ENCODE peak calls at places on chromosome 19, in four cellular contexts. I is HepG2, R is K562, U is GM12878. W is an unnamed sample.

GRCh38 chr19:49497047-49497789 is 984 bp downstream of the RPS11 start:
- DNase-seq in R (peak; percentile 89), I (no peak), U (no peak), W (no peak)

GRCh38 chr19:48466571-48467325 is 2.4 kb upstream of the CYTH2 start:
- DNase-seq in R (no peak), I (no peak), U (no peak), W (no peak)

GRCh38 chr19:1364070-1364719 is 19.5 kb upstream of the NDUFS7 start:
- DNase-seq in U (no peak), I (no peak), R (no peak), W (no peak)

GRCh38 chr19:56136362-56136761 is 4.7 kb upstream of the ZNF444 start:
- DNase-seq in R (no peak), U (no peak), I (peak; percentile 56), W (no peak)

GRCh38 chr19:15418112-15418587 is 638 bp downstream of the AKAP8L start:
- DNase-seq in U (no peak), R (peak; percentile 43), I (no peak), W (no peak)

GRCh38 chr19:53311044-53311443 is 22.5 kb upstream of the ZNF845 start:
- DNase-seq in R (no peak), U (no peak), I (no peak), W (no peak)

GRCh38 chr19:54457773-54458647 is 5.6 kb downstream of the LENG9 start:
- DNase-seq in R (no peak), I (no peak), U (no peak), W (no peak)

GRCh38 chr19:13018037-13018914 is 23.0 kb downstream of the NFIX start:
- DNase-seq in U (no peak), R (peak; percentile 50), I (no peak), W (no peak)

GRCh38 chr19:14459703-14460102 is 15.5 kb downstream of the PTGER1 start:
- DNase-seq in R (no peak), I (no peak), U (no peak), W (no peak)

GRCh38 chr19:58582985-58583384 is 9.8 kb upstream of the MZF1 start:
- DNase-seq in R (no peak), I (no peak), U (no peak), W (no peak)

GRCh38 chr19:48635263-48635965 is 1.8 kb downstream of the DBP start:
- DNase-seq in U (no peak), R (peak; percentile 80), I (no peak), W (peak; percentile 84)

GRCh38 chr19:12521996-12522395 is 29.3 kb downstream of the ZNF564 start:
- DNase-seq in I (peak; percentile 18), U (no peak), R (peak; percentile 69), W (peak; percentile 51)

GRCh38 chr19:42185281-42185680 is 32.2 kb downstream of the DEDD2 start:
- DNase-seq in I (no peak), U (no peak), R (no peak), W (no peak)

GRCh38 chr19:41023193-41023592 is 32.1 kb downstream of the CYP2B6 start:
- DNase-seq in I (no peak), R (peak; percentile 8), U (no peak), W (no peak)

GRCh38 chr19:15114153-15114540 is 6.9 kb downstream of the SYDE1 start:
- DNase-seq in R (no peak), I (no peak), U (no peak), W (no peak)

GRCh38 chr19:9329999-9330398 is 6.0 kb downstream of the ZNF559 start:
- DNase-seq in U (no peak), I (no peak), R (no peak), W (no peak)

GRCh38 chr19:38049105-38049649 is 142.2 kb downstream of the SIPA1L3 start:
- DNase-seq in R (no peak), I (no peak), U (peak; percentile 93), W (no peak)

GRCh38 chr19:14381689-14382474 is 638 bp downstream of the ADGRE5 start:
- DNase-seq in I (no peak), U (no peak), R (peak; percentile 89), W (no peak)

GRCh38 chr19:6503407-6504201 is 1.5 kb upstream of the TUBB4A start:
- DNase-seq in R (peak; percentile 46), U (no peak), I (no peak), W (no peak)

GRCh38 chr19:49327878-49328544 is 3.0 kb upstream of the SLC6A16 start:
- DNase-seq in I (peak; percentile 21), R (peak; percentile 64), U (no peak), W (no peak)

GRCh38 chr19:45646345-45646698 is 7.1 kb upstream of the EML2 start:
- DNase-seq in I (no peak), R (no peak), U (no peak), W (no peak)

GRCh38 chr19:14062558-14062855 is 631 bp upstream of the PALM3 start:
- DNase-seq in I (no peak), R (no peak), U (no peak), W (no peak)

GRCh38 chr19:35712529-35712909 is 5.3 kb upstream of the KMT2B start:
- DNase-seq in I (no peak), U (no peak), R (no peak), W (no peak)
- TF ChIP-seq BRCA1 in I (no peak), U (no peak), R (no peak), W (no peak)

GRCh38 chr19:52200044-52200443 is 10.2 kb downstream of the PPP2R1A start:
- DNase-seq in R (no peak), U (no peak), I (no peak), W (no peak)
- TF ChIP-seq BRCA1 in R (no peak), U (no peak), I (no peak), W (no peak)

DNA sequence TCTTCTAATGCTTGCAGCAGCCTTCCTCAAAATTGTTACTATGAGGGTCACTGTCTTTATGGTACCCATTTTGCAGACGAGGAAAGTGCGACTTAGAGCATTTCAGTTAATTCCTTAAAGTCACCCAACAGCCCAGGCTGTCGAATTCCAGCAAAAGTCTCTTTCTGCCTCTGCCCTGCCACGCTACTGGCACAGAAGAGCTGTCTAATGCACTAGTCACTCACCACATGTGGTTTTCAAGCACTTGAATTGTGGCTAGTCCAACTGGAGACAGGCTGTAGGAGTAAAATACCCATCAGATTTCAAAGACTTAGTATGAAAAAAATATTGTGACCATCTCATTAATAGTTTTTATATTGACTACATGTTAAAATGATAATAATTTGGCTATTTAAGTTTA is 1.7 kb downstream of the FPR1 start:
- DNase-seq in I (no peak), U (no peak), R (no peak), W (no peak)
- TF ChIP-seq BRCA1 in I (no peak), U (no peak), R (no peak), W (no peak)

GRCh38 chr19:18849838-18850400 is 18.2 kb downstream of the UPF1 start:
- DNase-seq in U (no peak), I (no peak), R (no peak), W (no peak)
- TF ChIP-seq BRCA1 in U (no peak), I (no peak), R (no peak), W (no peak)

DNA sequence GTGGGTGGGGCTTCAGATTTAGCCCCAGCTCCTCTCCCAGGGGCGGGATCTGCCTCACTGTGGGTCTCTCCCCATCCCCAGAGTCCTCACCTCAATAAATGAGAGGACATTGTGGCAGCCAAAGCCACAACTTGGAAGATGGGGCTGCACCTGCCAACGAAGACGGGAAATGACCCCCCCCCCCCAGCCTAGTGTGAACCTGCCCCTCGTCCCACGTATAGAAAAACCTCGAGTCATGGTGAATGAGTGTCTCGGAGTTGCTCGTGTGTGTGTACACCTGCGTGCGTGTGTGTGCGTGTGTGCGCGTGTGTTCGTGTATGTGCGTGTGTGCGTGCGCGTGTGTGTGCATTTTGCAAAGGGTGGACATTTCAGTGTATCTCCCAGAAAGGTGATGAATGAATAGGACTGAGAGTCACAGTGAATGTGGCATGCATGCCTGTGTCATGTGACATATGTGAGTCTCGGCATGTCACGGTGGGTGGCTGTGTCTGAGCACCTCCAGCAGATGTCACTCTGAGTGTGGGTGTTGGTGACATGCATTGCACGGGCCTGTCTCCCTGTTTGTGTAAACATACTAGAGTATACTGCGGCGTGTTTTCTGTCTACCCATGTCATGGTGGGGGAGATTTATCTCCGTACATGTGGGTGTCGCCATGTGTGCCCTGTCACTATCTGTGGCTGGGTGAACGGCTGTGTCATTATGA is 1.5 kb upstream of the TRAPPC5 start:
- DNase-seq in U (no peak), I (peak; percentile 36), R (peak; percentile 40), W (no peak)
- TF ChIP-seq BRCA1 in U (no peak), I (no peak), R (no peak), W (no peak)

GRCh38 chr19:33825556-33825955 is 28.9 kb downstream of the KCTD15 start:
- DNase-seq in R (no peak), U (no peak), I (no peak), W (no peak)
- TF ChIP-seq BRCA1 in R (no peak), U (no peak), I (no peak), W (no peak)

GRCh38 chr19:29013988-29014387 is 199.0 kb downstream of the UQCRFS1 start:
- DNase-seq in U (no peak), I (no peak), R (no peak), W (no peak)

GRCh38 chr19:29014857-29015436 is 198.0 kb downstream of the UQCRFS1 start:
- DNase-seq in U (no peak), R (no peak), I (no peak), W (no peak)

GRCh38 chr19:29016353-29016752 is 196.6 kb downstream of the UQCRFS1 start:
- DNase-seq in R (no peak), I (no peak), U (no peak), W (no peak)

GRCh38 chr19:29016926-29017760 is 195.8 kb downstream of the UQCRFS1 start:
- DNase-seq in R (no peak), I (no peak), U (no peak), W (no peak)

GRCh38 chr19:29015569-29015968 is 197.4 kb downstream of the UQCRFS1 start:
- DNase-seq in R (no peak), U (no peak), I (no peak), W (no peak)
- TF ChIP-seq BRCA1 in R (no peak), U (no peak), I (no peak), W (no peak)

DNA sequence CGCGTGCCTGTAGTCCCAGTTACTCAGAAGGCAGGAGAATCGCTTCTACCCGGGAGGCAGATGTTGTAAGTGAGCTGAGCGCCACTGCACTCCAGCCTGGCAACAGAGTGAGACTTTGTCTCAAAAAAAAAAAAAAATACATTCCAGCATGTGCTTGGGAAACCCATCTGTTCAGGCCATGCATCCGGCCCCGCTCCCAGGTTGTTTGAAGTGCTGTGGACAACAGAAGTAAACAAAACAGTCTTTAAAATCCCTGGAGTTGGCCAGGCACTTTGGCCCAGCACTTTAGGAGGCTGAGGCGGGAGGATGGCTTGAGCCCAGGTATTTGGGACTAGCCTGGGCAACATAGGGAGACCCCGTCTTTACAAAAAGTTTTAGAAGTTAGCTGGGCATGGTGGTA is 3.2 kb upstream of the PTPRS start:
- DNase-seq in U (no peak), I (peak; percentile 85), R (no peak), W (no peak)
- TF ChIP-seq BRCA1 in U (no peak), I (no peak), R (no peak), W (no peak)

W was measured in H1.